ENCODE peak calls at places on chromosomes 4 and X, in five cellular contexts. C, W, L, N and G are unnamed samples. For H3K4me1, the result is how much of the 10 kb centered on the place peaks cover.

GRCh38 chr4:57220172-57220571 is 110.0 kb upstream of the IGFBP7 start:
- DNase-seq in N (no peak), L (no peak), C (no peak), W (no peak), G (no peak)

GRCh38 chr4:76341063-76341462 is 34.5 kb downstream of the STBD1 start:
- DNase-seq in W (no peak), N (no peak), C (no peak), L (peak), G (no peak)

GRCh38 chr4:43682551-43682950 is 766.1 kb downstream of the KCTD8 start:
- DNase-seq in W (no peak), N (no peak), L (no peak), C (no peak), G (no peak)

GRCh38 chrX:110145854-110146253 is 142.9 kb downstream of the TMEM164 start:
- DNase-seq in N (no peak), C (peak), L (peak), W (no peak), G (no peak)

GRCh38 chrX:77597090-77597489 is 149.9 kb downstream of the FGF16 start:
- DNase-seq in L (peak), C (peak), N (no peak), W (no peak), G (no peak)

GRCh38 chr4:93147524-93148212 is 680.9 kb upstream of the ATOH1 start:
- DNase-seq in C (no peak), N (no peak), W (no peak), L (peak), G (no peak)

GRCh38 chr4:70269674-70270073 is 27.3 kb downstream of the CSN3 start:
- DNase-seq in L (peak), N (no peak), C (peak), W (no peak), G (no peak)

GRCh38 chr4:13455411-13455810 is 28.7 kb downstream of the RAB28 start:
- DNase-seq in C (no peak), W (no peak), L (no peak), N (no peak), G (no peak)

GRCh38 chr4:13528823-13529129 is 15.5 kb downstream of the NKX3-2 start:
- DNase-seq in W (no peak), L (no peak), N (no peak), C (no peak), G (no peak)

GRCh38 chr4:182265881-182266280 is 22.7 kb downstream of the TENM3 start:
- DNase-seq in W (no peak), C (no peak), N (no peak), L (no peak), G (no peak)

GRCh38 chr4:128566688-128567087 is 242.8 kb upstream of the JADE1 start:
- DNase-seq in W (no peak), N (no peak), L (no peak), C (peak), G (no peak)

GRCh38 chrX:136347706-136348105 is 46.9 kb downstream of the ADGRG4 start:
- DNase-seq in W (no peak), N (no peak), L (no peak), C (no peak), G (no peak)

GRCh38 chr4:128191115-128191897 is 96.3 kb downstream of the PGRMC2 start:
- DNase-seq in N (peak), L (peak), C (peak), W (peak), G (no peak)

GRCh38 chr4:72378901-72379300 is 190.1 kb downstream of the ADAMTS3 start:
- DNase-seq in N (no peak), L (no peak), C (no peak), W (no peak), G (no peak)

GRCh38 chrX:12949927-12950656 is 24.8 kb upstream of the TMSB4X start:
- DNase-seq in L (peak), W (peak), N (peak), C (peak), G (peak)

GRCh38 chr4:38610844-38611550 is 53.0 kb upstream of the KLF3 start:
- DNase-seq in L (no peak), W (peak), C (no peak), N (no peak), G (no peak)

GRCh38 chr4:75547647-75548387 is 8.0 kb upstream of the ODAPH start:
- DNase-seq in L (no peak), N (peak), C (no peak), W (peak), G (no peak)

GRCh38 chr4:182268966-182269365 is 25.8 kb downstream of the TENM3 start:
- DNase-seq in L (no peak), C (no peak), W (no peak), N (no peak), G (no peak)

GRCh38 chr4:105637409-105638258 is 70.9 kb downstream of the INTS12 start:
- DNase-seq in N (peak), C (peak), W (peak), L (peak), G (peak)

GRCh38 chr4:87353592-87353991 is 30.9 kb upstream of the HSD17B13 start:
- DNase-seq in W (no peak), L (peak), C (peak), N (peak), G (no peak)

GRCh38 chrX:29496636-29497180 is 718.7 kb upstream of the MAGEB2 start:
- DNase-seq in W (no peak), N (no peak), L (no peak), C (no peak), G (no peak)

GRCh38 chr4:54402880-54403503 is 173.9 kb downstream of the PDGFRA start:
- DNase-seq in C (no peak), N (no peak), L (no peak), W (no peak), G (no peak)

GRCh38 chr4:100548209-100548579 is 30.4 kb upstream of the EMCN start:
- DNase-seq in W (no peak), L (no peak), N (no peak), C (peak), G (no peak)

GRCh38 chrX:140701480-140701879 is 8.1 kb upstream of the LINC00632 start:
- DNase-seq in C (no peak), N (peak), L (peak), W (no peak), G (no peak)

GRCh38 chrX:145002776-145003175 is 244.5 kb upstream of the SPANXN1 start:
- DNase-seq in N (no peak), C (no peak), L (no peak), W (no peak), G (no peak)

GRCh38 chrX:150303386-150304097 is 59.6 kb upstream of the MAMLD1 start:
- DNase-seq in C (no peak), L (no peak), N (no peak), W (no peak), G (no peak)

GRCh38 chr4:160326110-160326509 is 1223.2 kb downstream of the RAPGEF2 start:
- DNase-seq in W (no peak), C (no peak), L (no peak), N (no peak), G (no peak)

GRCh38 chr4:143353797-143354196 is 17.1 kb downstream of the GAB1 start:
- DNase-seq in N (no peak), C (no peak), W (no peak), L (no peak), G (no peak)

GRCh38 chr4:8038702-8039251 is 99.1 kb upstream of the AFAP1 start:
- DNase-seq in C (no peak), N (no peak), L (no peak), W (no peak), G (no peak)

GRCh38 chr4:152348670-152349069 is 187.2 kb downstream of the FBXW7 start:
- DNase-seq in W (no peak), N (no peak), C (peak), L (peak), G (no peak)

GRCh38 chrX:1231850-1232505 is 19.5 kb upstream of the CRLF2 start:
- DNase-seq in N (no peak), L (no peak), C (no peak), W (no peak), G (no peak)

GRCh38 chr4:4423706-4424498 is 37.0 kb downstream of the NSG1 start:
- DNase-seq in N (no peak), C (no peak), W (no peak), L (no peak), G (no peak)
- H3K4me1 ChIP-seq in N (under half), C (under half), W (under half), L (under half), G (under half)

GRCh38 chr4:42637104-42637503 is 19.8 kb downstream of the ATP8A1 start:
- DNase-seq in N (no peak), C (no peak), L (no peak), W (no peak), G (no peak)
- H3K4me1 ChIP-seq in N (under half), C (under half), L (under half), W (under half), G (under half)

GRCh38 chr4:139852612-139853269 is 187.1 kb downstream of the MGST2 start:
- DNase-seq in W (no peak), L (no peak), C (no peak), N (no peak), G (no peak)

GRCh38 chr4:139851639-139852038 is 186.0 kb downstream of the MGST2 start:
- DNase-seq in N (no peak), L (no peak), W (no peak), C (no peak), G (no peak)

GRCh38 chr4:139849219-139849618 is 183.6 kb downstream of the MGST2 start:
- DNase-seq in L (peak), W (no peak), C (no peak), N (no peak), G (no peak)

GRCh38 chr4:139853309-139853708 is 187.7 kb downstream of the MGST2 start:
- DNase-seq in C (no peak), W (no peak), L (no peak), N (no peak), G (no peak)

DNA sequence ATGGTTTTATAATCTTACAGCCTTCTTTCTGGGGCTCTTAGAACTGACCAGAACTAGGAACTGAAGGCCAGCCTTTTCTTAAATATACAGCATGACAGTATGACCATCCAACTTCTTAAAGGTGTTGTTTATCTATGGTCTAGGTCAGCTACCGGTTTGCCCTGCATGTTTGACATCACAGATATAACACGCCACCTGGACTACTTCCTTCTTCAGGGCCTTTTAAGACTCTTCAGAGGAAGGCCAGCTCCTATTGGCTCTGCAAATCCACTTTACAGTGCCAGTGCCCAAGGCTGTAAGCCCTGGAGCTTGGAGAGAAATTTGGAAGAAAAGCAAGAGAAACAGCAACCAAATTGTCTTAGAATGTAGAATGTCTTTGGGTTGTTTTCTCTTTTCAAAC is 185.5 kb downstream of the MGST2 start:
- DNase-seq in W (no peak), N (no peak), C (no peak), L (no peak), G (no peak)
- H3K4me1 ChIP-seq in W (under half), N (under half), C (under half), L (under half), G (under half)

DNA sequence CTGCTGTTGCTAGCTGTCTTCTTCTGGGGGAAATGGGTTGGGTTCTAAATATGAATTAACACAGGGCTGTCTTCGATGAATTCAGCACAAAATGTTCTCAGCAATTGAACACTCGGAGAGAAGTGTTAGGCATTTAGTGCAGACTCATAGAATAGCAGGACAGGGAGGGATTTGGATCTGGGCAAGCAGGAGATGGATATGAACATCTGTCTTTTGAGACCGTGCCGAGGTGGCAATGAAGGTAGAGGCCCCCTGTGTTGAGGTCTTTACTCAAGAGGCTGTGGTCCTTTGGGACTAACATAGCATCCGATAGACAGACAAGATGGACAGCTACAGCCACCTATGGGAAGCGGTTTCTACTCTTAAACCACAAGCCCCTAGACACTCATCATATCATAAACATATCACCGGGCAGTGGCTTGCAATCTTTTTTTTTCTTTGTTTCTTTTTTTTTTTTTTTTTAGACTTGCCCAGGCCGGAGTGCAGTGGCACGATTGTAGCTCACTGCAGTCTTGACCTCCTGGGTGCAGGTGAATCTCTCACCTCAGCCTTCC is 6.7 kb downstream of the CD99 start:
- DNase-seq in N (no peak), L (no peak), C (peak), W (no peak), G (no peak)
- H3K4me1 ChIP-seq in N (half or more), L (half or more), C (half or more), W (under half), G (half or more)